ENCODE peak calls at places on chromosomes 1 and 21, in nine cellular contexts. G is coronary artery, Y is cardiac muscle cell, I is mucosa of descending colon, T is psoas muscle, D is lower lobe of right lung, K is fibroblast of lung, N is upper lobe of left lung, E is body of pancreas. J is an unnamed sample.

GRCh38 chr1:153260980-153261792 is 1.7 kb downstream of the LORICRIN start:
- DNase-seq in N (no peak), E (peak), T (peak), D (peak), Y (peak), K (peak), I (no peak), G (no peak), J (no peak)

GRCh38 chr1:84253891-84254290 is 47.6 kb upstream of the SAMD13 start:
- DNase-seq in E (peak), G (no peak), K (peak), D (peak), T (peak), Y (peak), N (peak), I (peak), J (peak)

GRCh38 chr21:33412832-33413519 is 9.8 kb downstream of the IFNGR2 start:
- DNase-seq in T (no peak), Y (no peak), I (peak), G (no peak), E (peak), N (no peak), D (no peak), K (no peak), J (no peak)

GRCh38 chr1:153728305-153729066 is 636 bp downstream of the INTS3 start:
- DNase-seq in T (peak), E (peak), D (peak), Y (peak), I (peak), K (peak), G (peak), N (peak), J (no peak)

GRCh38 chr1:25068829-25069228 is 138.8 kb upstream of the RUNX3 start:
- DNase-seq in K (no peak), Y (no peak), D (no peak), E (no peak), T (no peak), I (no peak), G (no peak), N (no peak), J (no peak)

GRCh38 chr1:67755160-67755559 is 70.2 kb downstream of the GADD45A start:
- DNase-seq in T (no peak), G (no peak), K (no peak), E (no peak), D (no peak), N (no peak), Y (no peak), I (no peak), J (no peak)

GRCh38 chr1:197011614-197012013 is 34.3 kb downstream of the CFHR5 start:
- DNase-seq in D (no peak), Y (no peak), G (no peak), E (no peak), K (no peak), N (no peak), T (no peak), I (no peak), J (no peak)

GRCh38 chr1:19616489-19616888 is 27.6 kb upstream of the NBL1 start:
- DNase-seq in K (no peak), N (no peak), D (no peak), T (no peak), Y (no peak), E (no peak), G (no peak), I (no peak), J (no peak)

GRCh38 chr1:180156631-180157091 is 2.0 kb downstream of the QSOX1 start:
- DNase-seq in K (peak), T (no peak), Y (peak), N (no peak), G (no peak), E (no peak), I (no peak), D (no peak), J (no peak)

GRCh38 chr1:68321084-68321685 is 88.9 kb upstream of the WLS start:
- DNase-seq in I (peak), G (peak), D (peak), Y (peak), N (peak), E (peak), K (peak), T (peak), J (peak)

GRCh38 chr1:17842686-17843085 is 87.6 kb downstream of the ACTL8 start:
- DNase-seq in K (no peak), I (no peak), T (no peak), G (no peak), Y (no peak), N (no peak), E (no peak), D (no peak), J (no peak)

GRCh38 chr1:920506-920905 is 3.2 kb upstream of the SAMD11 start:
- DNase-seq in N (no peak), Y (no peak), G (no peak), K (no peak), D (no peak), E (no peak), T (no peak), I (no peak), J (no peak)

GRCh38 chr1:236810018-236810417 is 14.9 kb downstream of the MTR start:
- DNase-seq in K (no peak), Y (no peak), T (no peak), G (no peak), I (no peak), D (no peak), N (no peak), E (no peak), J (no peak)

GRCh38 chr1:36890776-36891175 is 143.5 kb downstream of the GRIK3 start:
- DNase-seq in T (no peak), E (no peak), I (no peak), G (peak), K (no peak), D (no peak), Y (no peak), N (no peak), J (no peak)

GRCh38 chr1:66681686-66682085 is 70.6 kb upstream of the DYNLT5 start:
- DNase-seq in N (no peak), E (no peak), T (no peak), Y (no peak), I (no peak), G (no peak), D (no peak), K (peak), J (no peak)

GRCh38 chr1:36160949-36161485 is 5.1 kb downstream of the MAP7D1 start:
- DNase-seq in N (peak), I (peak), Y (peak), E (no peak), D (peak), G (peak), T (peak), K (peak), J (no peak)

DNA sequence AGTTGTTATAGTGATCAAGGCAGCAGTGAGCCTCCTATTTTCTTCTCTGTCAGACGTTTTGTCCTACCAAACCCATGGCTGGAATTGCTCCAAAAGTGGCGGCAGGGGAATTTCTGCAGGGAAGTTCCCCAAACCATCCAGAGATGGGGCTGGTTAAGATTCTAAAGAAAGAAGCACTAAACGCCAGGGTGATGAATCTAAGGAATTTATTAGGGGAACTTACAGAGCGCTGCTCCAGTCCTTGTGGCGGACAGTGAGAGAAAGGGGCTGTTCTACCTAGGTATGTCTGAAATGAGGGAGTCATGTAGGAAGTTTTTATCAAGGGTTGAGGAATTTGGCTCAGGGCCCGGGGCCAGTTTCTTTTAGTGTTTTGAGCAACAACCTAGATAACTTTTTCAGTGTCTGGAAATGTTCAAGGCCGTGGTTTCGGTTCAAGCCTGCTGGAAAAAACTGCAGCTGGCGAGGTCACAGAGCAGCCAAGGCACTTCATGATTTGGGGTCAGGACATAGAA is 222.4 kb upstream of the B3GALT2 start:
- DNase-seq in G (peak), Y (peak), D (peak), T (peak), K (peak), I (peak), N (peak), E (peak), J (peak)
- TF ChIP-seq CTCF in G (no peak), Y (peak), D (no peak), T (no peak), K (no peak), I (no peak), N (no peak), E (no peak), J (no peak)

DNA sequence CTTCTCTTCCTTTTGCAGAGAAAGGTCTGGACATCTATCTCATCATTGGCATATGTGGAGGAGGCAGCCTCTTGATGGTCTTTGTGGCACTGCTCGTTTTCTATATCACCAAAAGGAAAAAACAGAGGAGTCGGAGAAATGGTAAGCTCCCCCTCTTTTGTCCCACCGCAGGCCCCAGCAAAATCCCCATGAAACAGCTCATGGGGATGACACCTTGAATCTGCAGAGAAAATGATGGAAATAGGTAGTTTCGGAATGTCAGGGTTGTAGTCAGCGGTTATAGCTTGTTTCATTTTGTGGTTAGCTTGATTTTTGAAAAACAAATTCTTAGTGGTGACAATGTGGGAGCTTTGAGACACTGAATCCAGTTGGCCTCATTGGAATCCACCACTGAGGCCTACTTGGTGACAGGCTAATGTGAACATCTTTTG is 10.3 kb downstream of the CD2 start:
- DNase-seq in D (no peak), G (no peak), T (no peak), I (no peak), E (no peak), K (no peak), N (no peak), Y (no peak), J (no peak)
- TF ChIP-seq CTCF in D (no peak), G (no peak), T (no peak), I (no peak), E (no peak), K (no peak), N (no peak), Y (no peak), J (no peak)

GRCh38 chr21:26001356-26001755 is 169.2 kb downstream of the APP start:
- DNase-seq in N (no peak), D (no peak), Y (no peak), I (peak), T (no peak), E (no peak), G (no peak), K (no peak), J (no peak)
- TF ChIP-seq CTCF in N (no peak), D (no peak), Y (no peak), I (no peak), T (no peak), E (no peak), G (no peak), K (no peak), J (no peak)

DNA sequence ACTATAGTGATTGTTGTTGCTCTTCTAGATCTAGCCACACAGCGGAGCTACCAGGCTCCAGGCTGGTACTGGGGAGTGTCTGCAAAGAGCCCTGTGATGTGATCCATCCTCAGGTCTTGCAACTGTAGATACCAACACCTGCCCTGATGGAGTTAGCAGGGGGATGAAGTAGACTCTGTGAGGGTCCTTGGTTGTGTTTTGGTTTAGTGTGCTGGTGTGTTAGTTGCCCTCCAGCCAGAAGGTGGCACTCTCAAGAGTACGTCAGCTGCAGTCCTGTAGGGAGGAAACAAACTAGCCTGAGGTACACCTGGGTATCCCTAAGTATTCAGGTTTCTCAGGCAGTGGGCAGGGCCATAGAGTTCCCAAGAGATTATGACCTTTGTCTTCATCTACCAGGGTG is 81.2 kb upstream of the TMPRSS2 start:
- DNase-seq in D (no peak), K (no peak), E (no peak), I (no peak), T (no peak), N (no peak), Y (no peak), G (peak), J (no peak)
- TF ChIP-seq CTCF in D (no peak), K (no peak), E (no peak), I (no peak), T (no peak), N (no peak), Y (no peak), G (no peak), J (no peak)

DNA sequence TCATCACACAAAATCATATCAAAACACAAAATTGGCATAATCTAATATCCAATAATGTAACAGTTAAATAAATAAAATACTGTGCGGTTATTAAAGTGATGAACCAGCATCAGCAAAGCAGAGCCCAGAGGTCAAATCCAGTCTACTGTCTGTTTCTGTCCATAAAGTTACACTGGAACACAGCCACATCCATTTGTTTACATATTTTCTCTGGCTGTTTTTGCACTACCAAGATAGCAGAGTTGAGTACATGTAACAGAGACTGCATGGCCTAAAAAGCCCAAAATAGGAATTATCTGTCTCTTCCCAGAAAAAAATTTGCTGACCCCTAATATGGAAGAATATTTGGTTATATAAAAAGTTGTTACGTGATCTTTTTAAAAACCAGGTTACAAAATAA is 242.2 kb upstream of the DMRTA2 start:
- DNase-seq in I (no peak), Y (no peak), E (no peak), G (no peak), N (no peak), T (no peak), D (no peak), K (no peak), J (no peak)
- TF ChIP-seq CTCF in I (no peak), Y (no peak), E (no peak), G (no peak), N (no peak), T (no peak), D (no peak), K (no peak), J (no peak)

DNA sequence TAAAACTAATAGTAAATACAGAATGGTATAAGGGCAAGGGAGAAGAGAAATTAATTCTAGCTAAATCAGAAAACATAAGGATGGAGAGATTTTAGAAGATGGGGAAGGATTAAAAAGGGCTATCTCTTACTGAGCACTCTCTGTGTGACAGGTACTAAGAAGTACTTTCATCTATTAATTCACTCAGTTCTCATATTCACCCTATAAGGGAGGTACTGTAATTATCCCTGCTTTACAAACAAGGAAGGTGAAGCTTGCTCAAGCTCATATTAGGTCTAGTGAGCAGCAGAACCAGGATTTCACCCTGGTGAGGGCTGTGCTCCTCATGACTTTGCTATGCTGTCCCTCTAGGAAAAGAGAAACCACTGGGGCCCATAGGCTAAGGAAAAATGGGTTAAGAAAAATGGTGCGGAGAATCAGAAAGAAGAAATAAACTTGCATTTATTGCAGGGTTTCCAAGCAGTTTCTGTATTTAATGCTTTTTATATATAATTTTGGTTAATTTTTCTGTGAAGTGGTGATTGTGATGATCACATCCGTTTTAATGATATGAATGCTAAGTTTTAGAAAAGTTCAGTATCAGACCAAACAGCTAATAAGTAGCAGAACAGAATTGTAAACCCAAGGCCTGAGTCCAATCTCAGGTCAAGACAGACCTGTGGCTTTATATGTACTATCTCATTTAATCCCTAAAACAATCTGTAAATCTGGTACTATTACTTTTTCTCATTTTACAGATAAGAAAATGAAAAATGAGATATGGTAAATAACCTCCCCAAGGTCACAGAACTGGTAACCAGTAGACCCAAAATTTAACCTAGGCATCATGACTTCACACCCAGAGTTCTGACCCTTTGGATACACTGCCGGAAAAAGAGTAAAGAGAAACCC is 1.7 kb downstream of the PCNX2 start:
- DNase-seq in G (no peak), Y (no peak), D (no peak), K (peak), I (no peak), E (no peak), T (no peak), N (no peak), J (no peak)
- TF ChIP-seq CTCF in G (no peak), Y (no peak), D (no peak), K (no peak), I (no peak), E (no peak), T (no peak), N (no peak), J (no peak)

GRCh38 chr1:195335541-195335940 is 1272.7 kb downstream of the KCNT2 start:
- DNase-seq in I (no peak), G (no peak), T (no peak), Y (no peak), E (no peak), K (peak), N (no peak), D (no peak), J (no peak)

GRCh38 chr1:195332102-195332501 is 1276.1 kb downstream of the KCNT2 start:
- DNase-seq in I (no peak), D (no peak), E (no peak), G (no peak), N (no peak), K (no peak), Y (no peak), T (no peak), J (no peak)

DNA sequence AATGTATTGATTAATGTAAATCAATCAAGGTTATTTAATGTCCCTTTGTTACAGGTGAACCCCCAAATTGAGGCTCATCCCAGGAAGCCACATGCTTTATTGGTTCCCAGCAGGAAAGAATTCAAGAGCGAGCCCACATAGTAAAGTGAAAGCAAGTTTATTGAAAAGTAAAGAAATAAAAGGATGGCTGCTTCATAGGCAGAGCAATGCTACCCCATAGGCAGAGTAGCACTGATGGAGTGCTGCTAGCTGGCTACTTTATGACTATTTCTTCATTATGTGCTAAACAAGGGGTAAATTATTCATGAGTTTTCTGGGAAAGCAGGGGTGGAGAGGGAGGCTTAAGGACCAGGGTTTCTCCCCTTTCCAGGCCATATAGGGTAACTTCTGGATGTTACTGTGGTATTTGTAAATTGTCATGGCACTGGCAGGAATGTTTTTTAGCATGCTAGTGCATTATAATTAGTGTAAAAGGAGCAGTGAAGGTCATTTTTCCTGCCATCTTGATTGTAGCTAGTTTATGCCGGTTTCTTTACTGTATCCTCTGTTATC is 1271.4 kb downstream of the KCNT2 start:
- DNase-seq in T (no peak), Y (no peak), E (no peak), D (no peak), K (no peak), G (no peak), N (no peak), I (no peak), J (no peak)
- TF ChIP-seq CTCF in T (no peak), Y (no peak), E (no peak), D (no peak), K (no peak), G (no peak), N (no peak), I (no peak), J (no peak)

GRCh38 chr1:23529146-23530088 is 1.6 kb downstream of the E2F2 start:
- DNase-seq in E (no peak), K (no peak), T (no peak), I (peak), N (no peak), D (no peak), Y (no peak), G (no peak), J (no peak)
- TF ChIP-seq CTCF in E (no peak), K (no peak), T (no peak), I (no peak), N (no peak), D (no peak), Y (no peak), G (no peak), J (no peak)

GRCh38 chr1:164518692-164519332 is 40.2 kb upstream of the PBX1 start:
- DNase-seq in G (no peak), E (no peak), D (no peak), K (no peak), Y (no peak), I (no peak), N (no peak), T (no peak), J (no peak)
- TF ChIP-seq CTCF in G (no peak), E (no peak), D (no peak), K (no peak), Y (no peak), I (no peak), N (no peak), T (no peak), J (no peak)